ENCODE peak calls at places on chromosome 1, in five cellular contexts. O, C, S, Q and Z are unnamed samples.

GRCh38 chr1:113760102-113760804 is 967 bp upstream of the PHTF1 start:
- DNase-seq in O (no peak), C (no peak), S (no peak), Q (no peak), Z (no peak)

GRCh38 chr1:181117648-181118449 is 29.3 kb downstream of the IER5 start:
- DNase-seq in C (no peak), Q (peak), S (peak), O (no peak), Z (no peak)

GRCh38 chr1:195663549-195664280 is 944.5 kb downstream of the KCNT2 start:
- DNase-seq in O (no peak), C (no peak), Q (no peak), S (peak), Z (no peak)

GRCh38 chr1:61921435-61921834 is 179.2 kb downstream of the PATJ start:
- DNase-seq in S (peak), C (no peak), O (no peak), Q (no peak), Z (no peak)

GRCh38 chr1:62342270-62342669 is 23.0 kb upstream of the KANK4 start:
- DNase-seq in S (no peak), C (no peak), O (no peak), Q (no peak), Z (no peak)

GRCh38 chr1:85313888-85314696 is 37.7 kb upstream of the BCL10 start:
- DNase-seq in S (peak), O (no peak), Q (peak), C (peak), Z (no peak)

GRCh38 chr1:35532497-35533226 is 24.5 kb downstream of the KIAA0319L start:
- DNase-seq in C (no peak), O (no peak), Q (no peak), S (no peak), Z (no peak)

GRCh38 chr1:226738995-226739695 is at the start of gene ITPKB:
- DNase-seq in O (peak), C (peak), S (peak), Q (no peak), Z (no peak)

GRCh38 chr1:230317823-230318819 is 108.0 kb downstream of the PGBD5 start:
- DNase-seq in S (no peak), O (no peak), Q (no peak), C (no peak), Z (peak)

GRCh38 chr1:183043254-183043653 is 20.0 kb downstream of the LAMC1 start:
- DNase-seq in Q (no peak), O (no peak), C (no peak), S (no peak), Z (no peak)

GRCh38 chr1:209706622-209707021 is 2.0 kb downstream of the HSD11B1 start:
- DNase-seq in O (no peak), C (no peak), S (no peak), Q (no peak), Z (no peak)